ENCODE peak calls at places on chromosomes 16 and 17, in five cellular contexts. G is ovary, H is myocyte, B is spleen, T is NCI-H1417. U is an unnamed sample.

GRCh38 chr17:52841971-52842370 is 683.5 kb upstream of the CA10 start:
- DNase-seq in G (no peak), T (no peak), B (no peak), H (no peak), U (no peak)

GRCh38 chr17:65099475-65099874 is 37.7 kb upstream of the RGS9 start:
- DNase-seq in H (no peak), B (no peak), G (no peak), T (no peak), U (no peak)

GRCh38 chr16:64975821-64976220 is 146.0 kb downstream of the CDH11 start:
- DNase-seq in G (no peak), T (no peak), B (no peak), H (no peak), U (no peak)

GRCh38 chr17:10372906-10373305 is at the start of gene MYH13:
- DNase-seq in H (no peak), G (no peak), T (no peak), B (no peak), U (no peak)

GRCh38 chr16:81326971-81327370 is 12.2 kb downstream of the GAN start:
- DNase-seq in H (no peak), G (no peak), B (no peak), T (no peak), U (no peak)

GRCh38 chr17:9928601-9929341 is 23.7 kb upstream of the RCVRN start:
- DNase-seq in B (no peak), H (peak; percentile 48), T (no peak), G (peak; percentile 48), U (peak; percentile 56)

GRCh38 chr17:81027038-81027437 is 7.9 kb upstream of the BAIAP2 start:
- DNase-seq in B (peak; percentile 69), G (no peak), T (no peak), H (no peak), U (no peak)

GRCh38 chr17:7562208-7562605 is 488 bp downstream of the SENP3 start:
- DNase-seq in G (no peak), B (no peak), H (no peak), T (no peak), U (no peak)

GRCh38 chr17:66676421-66676820 is 158.5 kb upstream of the CACNG5 start:
- DNase-seq in T (no peak), H (no peak), G (no peak), B (no peak), U (no peak)

GRCh38 chr17:77734371-77735050 is 224.0 kb upstream of the TNRC6C start:
- DNase-seq in G (peak; percentile 77), B (no peak), T (peak; percentile 93), H (peak; percentile 22), U (peak; percentile 96)

GRCh38 chr17:76528156-76528527 is 9.4 kb downstream of the CYGB start:
- DNase-seq in G (peak; percentile 66), H (no peak), T (no peak), B (peak; percentile 88), U (peak; percentile 54)

GRCh38 chr16:54194008-54194731 is 92.4 kb downstream of the IRX3 start:
- DNase-seq in H (peak; percentile 86), T (peak; percentile 55), B (no peak), G (peak; percentile 78), U (peak; percentile 71)

GRCh38 chr16:64826374-64826773 is 295.5 kb downstream of the CDH11 start:
- DNase-seq in G (no peak), B (no peak), T (no peak), H (no peak), U (no peak)

GRCh38 chr17:77400445-77400870 is 259.7 kb downstream of the SEC14L1 start:
- DNase-seq in B (peak; percentile 92), H (peak; percentile 98), T (no peak), G (no peak), U (no peak)

GRCh38 chr16:48295493-48296281 is 48.3 kb upstream of the ABCC11 start:
- DNase-seq in G (no peak), B (no peak), T (no peak), H (no peak), U (no peak)

GRCh38 chr17:44384823-44385286 is 4.6 kb downstream of the ITGA2B start:
- DNase-seq in H (peak; percentile 24), B (no peak), T (no peak), G (no peak), U (no peak)

GRCh38 chr17:68378202-68379149 is 78.8 kb downstream of the WIPI1 start:
- DNase-seq in B (peak; percentile 92), T (no peak), G (peak; percentile 96), H (peak; percentile 71), U (peak; percentile 98)

GRCh38 chr16:87392823-87393679 is 915 bp downstream of the MAP1LC3B start:
- DNase-seq in G (peak; percentile 70), H (peak; percentile 44), T (no peak), B (peak; percentile 94), U (peak; percentile 44)

GRCh38 chr16:53945996-53946395 is 242.0 kb downstream of the FTO start:
- DNase-seq in B (no peak), G (no peak), H (peak; percentile 56), T (peak; percentile 11), U (no peak)

GRCh38 chr17:32575865-32576264 is 89.1 kb downstream of the CDK5R1 start:
- DNase-seq in H (no peak), B (no peak), T (no peak), G (no peak), U (no peak)

GRCh38 chr17:52024296-52024870 is 134.1 kb downstream of the CA10 start:
- DNase-seq in T (no peak), G (peak; percentile 40), H (peak; percentile 24), B (no peak), U (no peak)

GRCh38 chr17:77424585-77425344 is 284.0 kb downstream of the SEC14L1 start:
- DNase-seq in B (peak; percentile 89), T (no peak), H (peak; percentile 85), G (peak; percentile 98), U (peak; percentile 94)

GRCh38 chr17:72390675-72391501 is 270.1 kb downstream of the SOX9 start:
- DNase-seq in H (no peak), G (no peak), B (no peak), T (no peak), U (no peak)

GRCh38 chr17:32523827-32524552 is 37.2 kb downstream of the CDK5R1 start:
- DNase-seq in G (no peak), B (no peak), H (no peak), T (no peak), U (no peak)

GRCh38 chr16:89048087-89048729 is 45.4 kb upstream of the ACSF3 start:
- DNase-seq in G (no peak), T (peak; percentile 8), B (peak; percentile 69), H (no peak), U (no peak)

GRCh38 chr17:72719582-72720493 is 372.6 kb downstream of the SLC39A11 start:
- DNase-seq in T (no peak), H (no peak), B (peak; percentile 76), G (no peak), U (no peak)

GRCh38 chr16:15618392-15618791 is 24.6 kb downstream of the MARF1 start:
- DNase-seq in B (no peak), H (peak; percentile 39), T (no peak), G (no peak), U (no peak)

GRCh38 chr17:31394544-31394943 is 3.1 kb downstream of the RAB11FIP4 start:
- DNase-seq in H (peak; percentile 90), T (no peak), G (peak; percentile 81), B (peak; percentile 61), U (peak; percentile 36)

GRCh38 chr16:84599528-84600202 is 18.2 kb downstream of the COTL1 start:
- DNase-seq in T (no peak), G (peak; percentile 59), B (peak; percentile 93), H (peak; percentile 75), U (peak; percentile 52)